ENCODE peak calls at places on chromosomes 5 and 9, in ten cellular contexts. N is lung; U is left ventricle myocardium inferior; B is prostate gland; K is ovary; C is cardiac muscle cell; Q is CD8-positive, alpha-beta memory T cell; Y is psoas muscle; I is AG04450; R is H9. E is an unnamed sample.

GRCh38 chr5:172707285-172708182 is 63.5 kb downstream of the DUSP1 start:
- DNase-seq in N (no peak), U (no peak), B (no peak), K (no peak), C (peak), Q (no peak), Y (peak), I (peak), R (peak), E (peak)

GRCh38 chr5:74127377-74128338 is 501.7 kb downstream of the ARHGEF28 start:
- DNase-seq in N (no peak), U (no peak), B (peak), K (no peak), C (no peak), Q (no peak), Y (no peak), I (no peak), R (no peak), E (no peak)

GRCh38 chr5:95715799-95716461 is 15.2 kb upstream of the RHOBTB3 start:
- DNase-seq in N (no peak), U (no peak), B (no peak), K (no peak), C (no peak), Q (no peak), Y (no peak), I (no peak), R (no peak), E (no peak)

GRCh38 chr9:38318755-38319495 is 73.6 kb upstream of the ALDH1B1 start:
- DNase-seq in N (no peak), U (no peak), B (no peak), K (no peak), C (peak), Q (no peak), Y (no peak), I (peak), R (no peak), E (no peak)

GRCh38 chr5:120258123-120258522 is 206.0 kb upstream of the PRR16 start:
- DNase-seq in N (no peak), U (no peak), B (no peak), K (no peak), C (no peak), Q (no peak), Y (no peak), I (no peak), R (no peak), E (no peak)

GRCh38 chr5:3348576-3349535 is 246.8 kb upstream of the IRX1 start:
- DNase-seq in N (no peak), U (no peak), B (no peak), K (no peak), C (no peak), Q (no peak), Y (peak), I (no peak), R (peak), E (no peak)

GRCh38 chr5:158451203-158451982 is 592.4 kb upstream of the CLINT1 start:
- DNase-seq in N (no peak), U (peak), B (no peak), K (no peak), C (no peak), Q (no peak), Y (peak), I (no peak), R (no peak), E (no peak)

GRCh38 chr9:15332939-15333338 is 25.9 kb upstream of the TTC39B start:
- DNase-seq in N (no peak), U (no peak), B (no peak), K (no peak), C (no peak), Q (no peak), Y (no peak), I (no peak), R (no peak), E (no peak)

GRCh38 chr9:114080773-114081440 is 2.8 kb upstream of the AMBP start:
- DNase-seq in N (peak), U (no peak), B (peak), K (no peak), C (no peak), Q (no peak), Y (no peak), I (no peak), R (peak), E (no peak)

GRCh38 chr9:91310037-91310436 is 51.7 kb downstream of the AUH start:
- DNase-seq in N (no peak), U (no peak), B (no peak), K (no peak), C (no peak), Q (no peak), Y (no peak), I (no peak), R (no peak), E (no peak)

GRCh38 chr9:250039-250438 is 35.4 kb downstream of the DOCK8 start:
- DNase-seq in N (no peak), U (no peak), B (no peak), K (no peak), C (no peak), Q (no peak), Y (no peak), I (no peak), R (no peak), E (no peak)

GRCh38 chr9:118693645-118694044 is 675.6 kb downstream of the BRINP1 start:
- DNase-seq in N (no peak), U (no peak), B (no peak), K (no peak), C (peak), Q (no peak), Y (no peak), I (no peak), R (no peak), E (no peak)

GRCh38 chr9:135184661-135185459 is 97.4 kb downstream of the OLFM1 start:
- DNase-seq in N (no peak), U (no peak), B (no peak), K (no peak), C (no peak), Q (no peak), Y (no peak), I (no peak), R (no peak), E (no peak)

GRCh38 chr9:5438301-5439162 is 807 bp upstream of the PLGRKT start:
- DNase-seq in N (no peak), U (no peak), B (no peak), K (no peak), C (no peak), Q (peak), Y (no peak), I (no peak), R (no peak), E (no peak)

GRCh38 chr5:93782978-93783377 is 41.6 kb upstream of the POU5F2 start:
- DNase-seq in N (no peak), U (no peak), B (no peak), K (no peak), C (no peak), Q (no peak), Y (no peak), I (no peak), R (no peak), E (no peak)

GRCh38 chr9:1051286-1052118 is 1.3 kb downstream of the DMRT2 start:
- DNase-seq in N (no peak), U (peak), B (peak), K (no peak), C (peak), Q (no peak), Y (peak), I (no peak), R (peak), E (peak)

GRCh38 chr9:15420796-15421195 is 1.9 kb upstream of the SNAPC3 start:
- DNase-seq in N (no peak), U (no peak), B (no peak), K (no peak), C (no peak), Q (no peak), Y (no peak), I (no peak), R (no peak), E (no peak)

GRCh38 chr5:31153523-31153922 is 40.0 kb upstream of the CDH6 start:
- DNase-seq in N (no peak), U (no peak), B (no peak), K (no peak), C (no peak), Q (no peak), Y (no peak), I (no peak), R (no peak), E (no peak)

DNA sequence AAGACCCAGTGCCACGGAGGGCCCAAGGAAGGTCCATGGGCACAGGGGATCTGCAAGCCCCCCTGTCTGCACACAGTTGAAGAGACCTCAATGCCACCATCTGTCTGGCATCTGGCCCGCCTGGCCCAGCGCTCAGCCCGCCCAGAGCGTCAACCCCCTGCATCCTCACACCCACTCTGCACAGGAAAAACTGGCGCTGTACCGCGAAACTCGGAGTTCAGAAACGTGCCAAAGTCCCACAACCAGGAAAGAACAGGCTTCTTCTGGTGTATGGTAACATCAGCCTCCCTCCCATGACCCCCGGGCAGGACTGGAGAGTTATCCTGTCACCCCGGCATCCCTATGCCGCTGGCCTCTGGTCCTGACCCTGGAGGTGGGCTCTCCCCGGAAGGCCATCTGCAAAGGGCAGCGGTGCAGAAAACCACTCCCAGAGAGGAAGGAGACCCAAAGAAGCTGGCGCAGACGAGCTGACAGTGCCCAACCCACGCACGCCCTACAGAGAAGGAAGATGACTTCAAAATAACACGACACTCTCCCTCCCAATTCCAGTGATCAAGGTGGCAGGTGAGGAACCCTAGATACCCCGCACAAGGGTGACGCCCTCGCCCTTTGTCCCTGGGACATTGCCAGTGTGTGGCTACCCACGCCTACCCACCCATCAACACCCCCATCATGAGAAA is 18.9 kb downstream of the VAV2 start:
- DNase-seq in N (no peak), U (no peak), B (no peak), K (no peak), C (no peak), Q (no peak), Y (peak), I (no peak), R (no peak), E (no peak)
- H3K27ac ChIP-seq in N (no peak), U (no peak), B (no peak), K (no peak), C (no peak), Q (no peak), Y (no peak), I (no peak), R (no peak), E (no peak)

GRCh38 chr5:1133108-1133507 is 21.2 kb upstream of the SLC12A7 start:
- DNase-seq in N (no peak), U (no peak), B (no peak), K (no peak), C (no peak), Q (no peak), Y (no peak), I (no peak), R (no peak), E (no peak)
- H3K27ac ChIP-seq in N (no peak), U (peak), B (no peak), K (no peak), C (no peak), Q (no peak), Y (peak), I (no peak), R (no peak), E (no peak)

DNA sequence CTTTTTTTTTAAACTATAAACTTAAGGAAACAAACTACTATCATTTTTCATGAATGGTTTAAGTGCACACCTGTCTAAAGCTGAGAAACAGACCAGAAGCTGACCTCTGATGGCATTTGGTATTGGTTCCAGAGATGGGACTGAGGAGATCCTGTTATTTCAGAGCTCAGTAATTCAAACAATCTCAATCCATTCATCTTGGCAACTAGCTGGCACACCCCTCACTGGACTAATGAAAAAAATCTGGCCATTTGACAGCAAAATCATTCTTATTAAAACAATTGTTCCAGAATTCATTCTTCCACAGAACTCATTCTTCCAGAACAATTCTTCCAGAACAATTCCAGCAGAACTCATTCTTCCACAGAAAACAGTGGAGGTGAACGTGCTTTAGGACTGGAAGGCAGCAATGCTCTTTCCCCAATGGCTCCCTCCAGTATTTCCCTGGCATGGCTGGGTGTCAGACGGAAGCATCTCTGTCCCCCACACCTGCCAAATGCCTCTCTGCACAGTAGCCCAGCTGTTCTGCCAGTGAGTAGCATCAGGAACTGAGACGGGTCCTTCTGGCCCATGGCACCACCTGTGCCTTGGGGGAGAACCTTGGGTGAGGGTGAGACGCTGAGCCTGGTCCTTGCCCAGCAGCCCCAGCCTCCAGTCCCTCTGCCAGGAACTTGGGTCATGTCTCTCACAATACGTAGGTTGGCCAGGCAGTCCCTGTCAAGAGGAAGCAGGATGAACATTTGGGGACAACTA is 87.5 kb upstream of the EQTN start:
- DNase-seq in N (no peak), U (no peak), B (no peak), K (no peak), C (no peak), Q (no peak), Y (no peak), I (no peak), R (no peak), E (no peak)
- H3K27ac ChIP-seq in N (no peak), U (no peak), B (no peak), K (no peak), C (no peak), Q (no peak), Y (no peak), I (no peak), R (no peak), E (peak)

DNA sequence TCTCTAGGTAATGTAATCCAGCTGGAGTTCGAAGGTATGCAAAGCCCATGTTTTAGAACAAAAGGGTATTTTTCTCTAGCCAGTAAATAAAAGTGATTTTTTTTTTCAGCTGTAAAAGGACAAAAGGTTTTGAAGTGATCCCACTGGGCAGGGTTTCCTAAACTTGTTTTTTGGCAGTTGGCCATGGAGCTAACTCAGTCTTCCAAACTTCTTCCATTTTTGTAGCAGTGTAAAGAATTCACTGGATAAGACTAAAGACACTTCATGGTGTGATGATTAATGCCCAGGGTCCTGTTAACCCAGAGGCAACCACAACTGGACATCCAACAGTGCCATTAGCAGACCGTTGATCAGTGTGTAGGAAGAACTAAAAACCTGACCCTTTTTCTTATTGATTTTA is 63.8 kb downstream of the TMEM252 start:
- DNase-seq in N (no peak), U (no peak), B (no peak), K (no peak), C (no peak), Q (no peak), Y (no peak), I (no peak), R (no peak), E (no peak)
- H3K27ac ChIP-seq in N (no peak), U (peak), B (peak), K (no peak), C (no peak), Q (no peak), Y (no peak), I (no peak), R (no peak), E (no peak)

GRCh38 chr9:128251701-128252100 is 24.1 kb downstream of the GOLGA2 start:
- DNase-seq in N (no peak), U (no peak), B (no peak), K (no peak), C (no peak), Q (no peak), Y (no peak), I (no peak), R (no peak), E (no peak)

GRCh38 chr9:128249914-128250838 is 25.6 kb downstream of the GOLGA2 start:
- DNase-seq in N (peak), U (peak), B (peak), K (peak), C (peak), Q (peak), Y (peak), I (no peak), R (peak), E (peak)

GRCh38 chr9:128250839-128251558 is 24.8 kb downstream of the GOLGA2 start:
- DNase-seq in N (no peak), U (no peak), B (no peak), K (no peak), C (no peak), Q (no peak), Y (no peak), I (no peak), R (no peak), E (no peak)

GRCh38 chr9:128247191-128247803 is 28.5 kb downstream of the GOLGA2 start:
- DNase-seq in N (no peak), U (no peak), B (no peak), K (no peak), C (no peak), Q (no peak), Y (no peak), I (no peak), R (no peak), E (no peak)

DNA sequence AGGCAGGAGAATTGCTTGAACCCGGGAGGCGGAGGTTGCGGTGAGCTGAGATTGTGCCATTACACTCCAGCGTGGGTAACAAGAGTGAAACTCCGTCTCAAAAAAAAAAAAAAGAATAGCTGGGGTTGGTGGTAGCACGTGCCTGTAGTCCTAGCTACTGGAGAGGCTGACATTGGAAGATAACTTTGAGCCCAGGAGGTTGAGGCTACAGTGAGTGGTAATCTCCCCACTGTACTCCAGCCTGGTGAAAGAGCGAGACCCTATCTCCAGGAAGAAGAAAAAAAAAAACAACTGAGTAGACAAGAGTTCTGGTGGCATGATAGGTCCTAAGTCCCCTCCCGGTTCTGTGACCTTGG is 26.3 kb downstream of the GOLGA2 start:
- DNase-seq in N (no peak), U (no peak), B (no peak), K (no peak), C (no peak), Q (no peak), Y (no peak), I (no peak), R (no peak), E (no peak)
- H3K27ac ChIP-seq in N (no peak), U (no peak), B (no peak), K (no peak), C (no peak), Q (peak), Y (no peak), I (no peak), R (no peak), E (no peak)

DNA sequence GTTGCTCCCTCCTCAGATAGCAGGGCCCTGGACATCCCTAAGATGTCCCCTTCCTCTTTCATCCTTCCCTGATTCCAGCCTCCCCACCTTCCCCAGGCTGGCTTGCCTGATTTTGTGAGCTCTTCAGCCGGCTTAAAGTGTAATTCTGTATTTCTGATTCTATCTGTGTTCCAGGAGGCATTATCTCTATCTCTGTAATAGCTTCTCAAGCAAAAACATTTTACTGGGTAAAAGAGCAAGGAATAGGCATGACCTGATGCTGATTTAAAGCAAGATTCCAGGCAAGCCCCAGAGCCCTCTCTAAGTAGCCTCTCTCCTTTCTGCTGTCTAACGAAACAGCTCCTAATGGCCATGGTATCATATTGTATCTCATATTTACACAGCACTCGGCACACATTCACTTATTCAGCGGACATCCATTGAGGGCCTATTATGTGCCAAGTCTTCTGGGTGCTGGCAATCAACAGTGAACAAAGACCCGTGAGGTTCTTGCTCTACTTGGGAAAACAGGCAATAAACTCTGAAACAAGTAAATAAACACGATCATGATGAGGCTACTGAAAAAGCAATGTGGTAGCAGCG is 100.9 kb upstream of the MSX2 start:
- DNase-seq in N (no peak), U (no peak), B (no peak), K (no peak), C (no peak), Q (no peak), Y (no peak), I (no peak), R (no peak), E (no peak)
- H3K27ac ChIP-seq in N (no peak), U (no peak), B (no peak), K (no peak), C (no peak), Q (no peak), Y (no peak), I (no peak), R (no peak), E (no peak)

DNA sequence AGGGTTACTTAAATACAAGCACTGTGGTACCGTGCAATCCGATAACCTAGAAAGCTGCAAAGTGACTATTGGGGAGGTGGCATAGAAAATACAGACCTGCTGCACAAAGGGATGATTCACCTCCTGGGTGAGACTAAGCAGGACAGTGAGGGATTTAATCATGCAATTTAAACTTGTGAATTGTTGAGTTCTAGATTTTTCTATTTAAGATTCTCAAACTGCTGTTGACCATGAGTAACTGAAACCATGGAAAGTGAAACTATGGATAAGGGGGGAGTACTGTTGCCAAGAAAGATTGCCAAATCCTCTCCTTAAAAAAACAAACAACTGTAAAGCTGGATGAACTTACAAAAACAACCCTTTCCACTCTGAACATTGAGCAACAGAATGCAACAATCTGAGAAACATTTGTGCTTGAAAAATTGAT is 61.5 kb upstream of the NUDT12 start:
- DNase-seq in N (no peak), U (no peak), B (no peak), K (no peak), C (no peak), Q (no peak), Y (no peak), I (peak), R (no peak), E (no peak)
- H3K27ac ChIP-seq in N (no peak), U (no peak), B (no peak), K (no peak), C (no peak), Q (no peak), Y (no peak), I (no peak), R (no peak), E (no peak)

E was measured in caudate nucleus.